ENCODE peak calls at places on chromosome 13, in nine cellular contexts. G, Y, B, Z, U, F, A, E and P are unnamed samples.

GRCh38 chr13:48415516-48415915 is 2.6 kb upstream of the LPAR6 start:
- DNase-seq in G (no peak), Y (no peak), B (no peak), Z (no peak), U (no peak), F (no peak), A (no peak), E (no peak), P (no peak)

GRCh38 chr13:99572921-99573320 is 71.6 kb downstream of the TM9SF2 start:
- DNase-seq in G (no peak), Y (peak), B (no peak), Z (no peak), U (no peak), F (no peak), A (no peak), E (no peak), P (no peak)

GRCh38 chr13:84405286-84405685 is 523.0 kb upstream of the SLITRK1 start:
- DNase-seq in G (no peak), Y (no peak), B (no peak), Z (no peak), U (no peak), F (no peak), A (no peak), E (no peak), P (no peak)

GRCh38 chr13:24360106-24360505 is 50.7 kb downstream of the C1QTNF9 start:
- DNase-seq in G (no peak), Y (no peak), B (no peak), Z (no peak), U (no peak), F (no peak), A (no peak), E (no peak), P (no peak)

GRCh38 chr13:30103161-30103858 is 204.0 kb downstream of the KATNAL1 start:
- DNase-seq in G (no peak), Y (no peak), B (no peak), Z (no peak), U (no peak), F (no peak), A (no peak), E (no peak), P (no peak)

GRCh38 chr13:45370922-45371406 is 30.0 kb upstream of the TPT1 start:
- DNase-seq in G (peak), Y (peak), B (peak), Z (no peak), U (peak), F (peak), A (no peak), E (peak), P (peak)

GRCh38 chr13:74015137-74015536 is 119.1 kb downstream of the KLF12 start:
- DNase-seq in G (no peak), Y (peak), B (no peak), Z (no peak), U (no peak), F (no peak), A (no peak), E (no peak), P (no peak)

GRCh38 chr13:45162194-45162593 is 38.7 kb downstream of the KCTD4 start:
- DNase-seq in G (no peak), Y (no peak), B (no peak), Z (no peak), U (no peak), F (peak), A (no peak), E (no peak), P (no peak)

GRCh38 chr13:33524086-33524485 is 238.5 kb upstream of the STARD13 start:
- DNase-seq in G (no peak), Y (no peak), B (no peak), Z (no peak), U (no peak), F (peak), A (no peak), E (no peak), P (no peak)

GRCh38 chr13:62321139-62321538 is 905.5 kb upstream of the PCDH20 start:
- DNase-seq in G (no peak), Y (no peak), B (no peak), Z (no peak), U (no peak), F (no peak), A (no peak), E (no peak), P (no peak)

GRCh38 chr13:90880790-90881189 is 466.7 kb upstream of the MIR17HG start:
- DNase-seq in G (no peak), Y (no peak), B (no peak), Z (no peak), U (no peak), F (no peak), A (no peak), E (no peak), P (no peak)

GRCh38 chr13:51797664-51798488 is 6.1 kb downstream of the DHRS12 start:
- DNase-seq in G (peak), Y (peak), B (peak), Z (no peak), U (peak), F (peak), A (peak), E (peak), P (peak)

GRCh38 chr13:98622926-98623325 is 46.0 kb upstream of the STK24 start:
- DNase-seq in G (no peak), Y (no peak), B (no peak), Z (no peak), U (no peak), F (no peak), A (no peak), E (no peak), P (no peak)

GRCh38 chr13:75418997-75419396 is 63.0 kb downstream of the TBC1D4 start:
- DNase-seq in G (no peak), Y (no peak), B (no peak), Z (no peak), U (no peak), F (no peak), A (no peak), E (no peak), P (no peak)

GRCh38 chr13:36436811-36437210 is 4.5 kb downstream of the CCNA1 start:
- DNase-seq in G (no peak), Y (no peak), B (no peak), Z (no peak), U (no peak), F (no peak), A (no peak), E (no peak), P (no peak)

GRCh38 chr13:102878491-102878890 is 32.7 kb downstream of the ERCC5 start:
- DNase-seq in G (no peak), Y (peak), B (no peak), Z (no peak), U (no peak), F (peak), A (no peak), E (no peak), P (no peak)

GRCh38 chr13:23867027-23867491 is 22.1 kb downstream of the MIPEP start:
- DNase-seq in G (no peak), Y (no peak), B (no peak), Z (no peak), U (no peak), F (peak), A (no peak), E (no peak), P (no peak)

GRCh38 chr13:89375839-89376238 is 1704.7 kb downstream of the SLITRK5 start:
- DNase-seq in G (no peak), Y (no peak), B (no peak), Z (no peak), U (no peak), F (peak), A (no peak), E (no peak), P (no peak)

GRCh38 chr13:110419391-110419791 is 112.3 kb downstream of the COL4A2 start:
- DNase-seq in G (no peak), Y (no peak), B (no peak), Z (no peak), U (no peak), F (no peak), A (peak), E (no peak), P (no peak)

GRCh38 chr13:93244141-93244917 is 17.7 kb downstream of the GPC6 start:
- DNase-seq in G (no peak), Y (no peak), B (no peak), Z (no peak), U (no peak), F (no peak), A (no peak), E (peak), P (no peak)

GRCh38 chr13:37263881-37264280 is 158.4 kb upstream of the CSNK1A1L start:
- DNase-seq in G (no peak), Y (peak), B (no peak), Z (no peak), U (no peak), F (no peak), A (no peak), E (no peak), P (no peak)

GRCh38 chr13:58080806-58081205 is 449.3 kb downstream of the PCDH17 start:
- DNase-seq in G (no peak), Y (peak), B (no peak), Z (no peak), U (no peak), F (no peak), A (no peak), E (no peak), P (no peak)

GRCh38 chr13:36907266-36907665 is 12.8 kb downstream of the SMAD9 start:
- DNase-seq in G (no peak), Y (no peak), B (no peak), Z (no peak), U (no peak), F (no peak), A (no peak), E (no peak), P (no peak)

GRCh38 chr13:19860884-19861655 is 2.4 kb downstream of the ZMYM5 start:
- DNase-seq in G (no peak), Y (no peak), B (no peak), Z (no peak), U (no peak), F (peak), A (peak), E (no peak), P (no peak)

GRCh38 chr13:109036091-109036490 is 406.7 kb downstream of the MYO16 start:
- DNase-seq in G (no peak), Y (no peak), B (no peak), Z (no peak), U (no peak), F (no peak), A (no peak), E (no peak), P (no peak)

GRCh38 chr13:102726430-102726829 is 31.6 kb upstream of the METTL21C start:
- DNase-seq in G (no peak), Y (no peak), B (no peak), Z (no peak), U (no peak), F (no peak), A (peak), E (no peak), P (no peak)

GRCh38 chr13:104571161-104571889 is 1505.1 kb upstream of the SLC10A2 start:
- DNase-seq in G (no peak), Y (peak), B (peak), Z (no peak), U (no peak), F (peak), A (peak), E (peak), P (peak)

GRCh38 chr13:19586904-19587634 is 25.7 kb upstream of the TPTE2 start:
- DNase-seq in G (peak), Y (peak), B (peak), Z (peak), U (peak), F (no peak), A (peak), E (no peak), P (peak)

GRCh38 chr13:35086667-35087066 is 144.6 kb downstream of the NBEA start:
- DNase-seq in G (no peak), Y (no peak), B (no peak), Z (no peak), U (no peak), F (no peak), A (no peak), E (no peak), P (no peak)

GRCh38 chr13:39789451-39789850 is 134.0 kb downstream of the COG6 start:
- DNase-seq in G (no peak), Y (no peak), B (no peak), Z (no peak), U (no peak), F (no peak), A (no peak), E (no peak), P (no peak)

GRCh38 chr13:50809133-50810090 is 34.1 kb downstream of the DLEU7 start:
- DNase-seq in G (no peak), Y (no peak), B (no peak), Z (no peak), U (no peak), F (no peak), A (no peak), E (no peak), P (no peak)

GRCh38 chr13:113327766-113328391 is 30.8 kb downstream of the LAMP1 start:
- DNase-seq in G (no peak), Y (no peak), B (no peak), Z (no peak), U (no peak), F (no peak), A (no peak), E (no peak), P (no peak)

GRCh38 chr13:113329656-113330312 is 32.7 kb downstream of the LAMP1 start:
- DNase-seq in G (no peak), Y (no peak), B (no peak), Z (no peak), U (no peak), F (no peak), A (no peak), E (no peak), P (no peak)

GRCh38 chr13:113328851-113329250 is 31.8 kb downstream of the LAMP1 start:
- DNase-seq in G (no peak), Y (no peak), B (no peak), Z (no peak), U (no peak), F (no peak), A (no peak), E (no peak), P (no peak)

GRCh38 chr13:113333076-113333475 is 30.9 kb downstream of the GRTP1 start:
- DNase-seq in G (no peak), Y (no peak), B (no peak), Z (no peak), U (no peak), F (no peak), A (no peak), E (no peak), P (no peak)

DNA sequence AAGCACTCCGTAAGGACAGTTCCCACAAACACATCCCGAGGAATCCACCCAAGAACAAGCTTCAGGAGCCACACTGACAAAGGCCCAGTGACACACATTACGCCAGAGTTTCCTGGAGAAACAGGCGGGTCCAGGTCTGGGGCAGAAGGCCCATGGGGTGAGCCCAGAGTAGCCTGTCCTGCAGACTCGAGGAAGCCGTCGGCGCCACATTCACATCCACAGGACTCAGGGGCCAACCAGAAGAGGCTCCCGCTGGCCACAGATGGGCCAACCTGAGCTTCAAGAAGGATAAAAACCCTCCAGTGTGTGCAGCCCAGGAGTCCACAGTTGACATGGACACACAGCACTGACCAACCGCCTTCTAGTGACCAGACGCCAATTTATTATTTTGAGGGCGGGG is 31.3 kb downstream of the GRTP1 start:
- DNase-seq in G (no peak), Y (no peak), B (no peak), Z (no peak), U (no peak), F (no peak), A (no peak), E (no peak), P (no peak)
- TF ChIP-seq POLR2AphosphoS5 in G (no peak), Y (peak), B (no peak), Z (no peak), U (no peak), F (no peak), A (no peak), E (no peak), P (no peak)

DNA sequence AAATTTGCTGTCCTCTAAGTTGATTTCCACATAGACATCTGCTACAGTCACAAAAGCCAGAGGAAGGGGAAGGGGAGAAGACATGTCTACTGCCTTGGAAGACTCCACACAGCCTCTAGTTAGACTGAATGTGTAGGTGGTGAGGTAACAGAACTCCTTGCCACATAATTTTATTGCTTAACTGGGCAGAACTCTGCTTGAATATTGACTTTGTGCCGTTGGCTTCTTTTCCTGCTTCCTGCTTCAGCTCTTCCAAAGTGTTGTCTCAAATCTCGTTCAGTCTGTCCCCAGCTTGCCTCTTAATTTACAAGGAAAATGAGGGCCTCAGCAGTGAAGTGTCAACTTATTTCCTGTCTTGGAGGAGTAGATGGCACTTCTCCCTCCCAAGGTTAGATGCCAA is 37.1 kb downstream of the ESD start:
- DNase-seq in G (no peak), Y (no peak), B (peak), Z (no peak), U (no peak), F (no peak), A (no peak), E (no peak), P (no peak)
- TF ChIP-seq POLR2AphosphoS5 in G (no peak), Y (no peak), B (peak), Z (no peak), U (no peak), F (no peak), A (no peak), E (no peak), P (peak)

GRCh38 chr13:113098163-113098732 is 7.3 kb upstream of the F7 start:
- DNase-seq in G (no peak), Y (no peak), B (no peak), Z (no peak), U (no peak), F (no peak), A (no peak), E (no peak), P (no peak)

GRCh38 chr13:113099142-113099541 is 6.4 kb upstream of the F7 start:
- DNase-seq in G (no peak), Y (no peak), B (no peak), Z (no peak), U (no peak), F (no peak), A (no peak), E (no peak), P (no peak)

GRCh38 chr13:113096745-113097305 is 8.8 kb upstream of the F7 start:
- DNase-seq in G (no peak), Y (peak), B (no peak), Z (no peak), U (no peak), F (no peak), A (no peak), E (no peak), P (no peak)

GRCh38 chr13:113096052-113096744 is 9.4 kb upstream of the F7 start:
- DNase-seq in G (no peak), Y (no peak), B (no peak), Z (no peak), U (no peak), F (no peak), A (no peak), E (no peak), P (no peak)

GRCh38 chr13:113097651-113098050 is 7.9 kb upstream of the F7 start:
- DNase-seq in G (no peak), Y (no peak), B (no peak), Z (no peak), U (no peak), F (no peak), A (no peak), E (no peak), P (no peak)
- TF ChIP-seq POLR2AphosphoS5 in G (no peak), Y (no peak), B (no peak), Z (no peak), U (no peak), F (no peak), A (no peak), E (no peak), P (no peak)

GRCh38 chr13:113192279-113192678 is 16.2 kb downstream of the PCID2 start:
- DNase-seq in G (no peak), Y (no peak), B (no peak), Z (no peak), U (no peak), F (no peak), A (no peak), E (no peak), P (no peak)

GRCh38 chr13:113196970-113197737 is 11.3 kb downstream of the PCID2 start:
- DNase-seq in G (no peak), Y (no peak), B (no peak), Z (no peak), U (no peak), F (no peak), A (no peak), E (no peak), P (no peak)

GRCh38 chr13:113192902-113193301 is 15.6 kb downstream of the PCID2 start:
- DNase-seq in G (no peak), Y (no peak), B (no peak), Z (no peak), U (no peak), F (no peak), A (no peak), E (no peak), P (no peak)

DNA sequence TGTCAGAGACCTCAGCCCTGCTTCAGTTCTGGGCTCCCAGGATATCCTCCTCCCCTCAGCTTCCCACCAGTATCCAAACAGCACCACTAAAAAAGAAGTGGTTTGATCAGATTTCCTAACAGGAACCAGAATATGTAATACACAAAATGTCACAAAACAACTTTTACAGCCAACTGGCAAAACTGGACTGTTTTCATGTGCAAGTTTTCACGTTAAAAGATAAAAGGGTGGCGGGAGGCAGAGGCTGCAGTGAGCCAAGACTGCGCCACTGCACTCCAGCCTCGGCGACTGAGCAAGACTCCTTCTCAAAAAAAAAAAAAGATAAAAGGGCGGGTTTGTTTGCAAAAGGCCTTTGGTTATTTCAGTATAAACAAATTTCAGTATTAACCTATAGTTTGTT is 13.1 kb downstream of the PCID2 start:
- DNase-seq in G (no peak), Y (no peak), B (no peak), Z (no peak), U (no peak), F (no peak), A (no peak), E (no peak), P (no peak)
- TF ChIP-seq POLR2AphosphoS5 in G (no peak), Y (no peak), B (no peak), Z (no peak), U (no peak), F (no peak), A (no peak), E (no peak), P (no peak)

GRCh38 chr13:77460195-77460594 is 75.3 kb upstream of the SCEL start:
- DNase-seq in G (no peak), Y (no peak), B (no peak), Z (peak), U (no peak), F (no peak), A (no peak), E (no peak), P (peak)
- TF ChIP-seq POLR2AphosphoS5 in G (no peak), Y (no peak), B (no peak), Z (no peak), U (no peak), F (no peak), A (no peak), E (peak), P (no peak)